ENCODE peak calls at places on chromosomes 5 and 9, in nine cellular contexts. T is cardiac fibroblast, X is NCI-H1436, K is ovary, G is heart right ventricle, I is GM06990, H is left cardiac atrium, W is RWPE1, N is HEK293T. Z is an unnamed sample.

GRCh38 chr9:119986205-119986604 is 593.8 kb downstream of the CDK5RAP2 start:
- DNase-seq in T (no peak), X (no peak), K (no peak), G (no peak), I (no peak), H (no peak), W (no peak), N (no peak), Z (no peak)

GRCh38 chr5:20041326-20041977 is 53.5 kb upstream of the CDH18 start:
- DNase-seq in T (peak), X (no peak), K (no peak), G (no peak), I (no peak), H (no peak), W (no peak), N (no peak), Z (no peak)

GRCh38 chr9:107693620-107694326 is 204.2 kb upstream of the KLF4 start:
- DNase-seq in T (peak), X (no peak), K (no peak), G (no peak), I (no peak), H (no peak), W (no peak), N (no peak), Z (no peak)

GRCh38 chr5:125237026-125237425 is 490.6 kb upstream of the ZNF608 start:
- DNase-seq in T (no peak), X (no peak), K (no peak), G (no peak), I (no peak), H (no peak), W (no peak), N (no peak), Z (peak)

GRCh38 chr9:83596899-83597504 is 25.9 kb upstream of the IDNK start:
- DNase-seq in T (peak), X (peak), K (peak), G (no peak), I (peak), H (no peak), W (peak), N (peak), Z (peak)

GRCh38 chr5:64344501-64344900 is 161.3 kb upstream of the RGS7BP start:
- DNase-seq in T (no peak), X (no peak), K (no peak), G (no peak), I (no peak), H (no peak), W (no peak), N (no peak), Z (no peak)

GRCh38 chr5:407051-407450 is 35.9 kb upstream of the EXOC3 start:
- DNase-seq in T (no peak), X (no peak), K (no peak), G (no peak), I (no peak), H (no peak), W (no peak), N (no peak), Z (no peak)

GRCh38 chr5:140855772-140856674 is at the start of gene PCDHA10:
- DNase-seq in T (no peak), X (no peak), K (no peak), G (no peak), I (no peak), H (no peak), W (no peak), N (peak), Z (peak)

GRCh38 chr5:126172812-126173211 is 250.4 kb upstream of the GRAMD2B start:
- DNase-seq in T (no peak), X (no peak), K (no peak), G (no peak), I (no peak), H (no peak), W (no peak), N (no peak), Z (no peak)

GRCh38 chr5:86979801-86980510 is 287.7 kb upstream of the RASA1 start:
- DNase-seq in T (peak), X (no peak), K (no peak), G (no peak), I (no peak), H (no peak), W (peak), N (no peak), Z (no peak)

GRCh38 chr5:173232499-173233346 is 2.3 kb downstream of the NKX2-5 start:
- DNase-seq in T (no peak), X (no peak), K (no peak), G (peak), I (no peak), H (no peak), W (no peak), N (no peak), Z (peak)

GRCh38 chr9:6644346-6645152 is 980 bp downstream of the GLDC start:
- DNase-seq in T (no peak), X (no peak), K (no peak), G (no peak), I (peak), H (no peak), W (no peak), N (no peak), Z (peak)

GRCh38 chr9:5438301-5439162 is 807 bp upstream of the PLGRKT start:
- DNase-seq in T (peak), X (no peak), K (no peak), G (no peak), I (peak), H (no peak), W (no peak), N (no peak), Z (no peak)

GRCh38 chr5:106435185-106435584 is 1235.6 kb downstream of the EFNA5 start:
- DNase-seq in T (no peak), X (no peak), K (no peak), G (no peak), I (no peak), H (no peak), W (no peak), N (no peak), Z (no peak)

GRCh38 chr5:140345919-140346347 is 470 bp downstream of the HBEGF start:
- DNase-seq in T (peak), X (no peak), K (peak), G (peak), I (peak), H (peak), W (peak), N (peak), Z (peak)

GRCh38 chr9:88936668-88937067 is 54.6 kb upstream of the S1PR3 start:
- DNase-seq in T (no peak), X (no peak), K (no peak), G (no peak), I (no peak), H (peak), W (no peak), N (no peak), Z (no peak)

GRCh38 chr5:154648229-154648628 is 106.9 kb upstream of the LARP1 start:
- DNase-seq in T (no peak), X (no peak), K (no peak), G (no peak), I (no peak), H (no peak), W (no peak), N (no peak), Z (no peak)

GRCh38 chr9:136373300-136374182 is at the start of gene CARD9:
- DNase-seq in T (no peak), X (no peak), K (no peak), G (no peak), I (no peak), H (no peak), W (no peak), N (no peak), Z (no peak)

GRCh38 chr5:68898961-68899471 is 194.8 kb upstream of the SLC30A5 start:
- DNase-seq in T (peak), X (peak), K (no peak), G (no peak), I (no peak), H (no peak), W (peak), N (no peak), Z (no peak)

GRCh38 chr5:146447734-146448380 is 724 bp downstream of the TCERG1 start:
- DNase-seq in T (peak), X (no peak), K (no peak), G (no peak), I (peak), H (no peak), W (peak), N (no peak), Z (no peak)

GRCh38 chr9:128054090-128054489 is 13.0 kb downstream of the NAIF1 start:
- DNase-seq in T (no peak), X (no peak), K (no peak), G (no peak), I (no peak), H (no peak), W (no peak), N (no peak), Z (no peak)

GRCh38 chr5:72252574-72253155 is 67.4 kb downstream of the MRPS27 start:
- DNase-seq in T (peak), X (no peak), K (no peak), G (no peak), I (no peak), H (no peak), W (no peak), N (no peak), Z (no peak)

GRCh38 chr5:157554180-157555030 is 21.2 kb downstream of the ADAM19 start:
- DNase-seq in T (no peak), X (no peak), K (no peak), G (no peak), I (no peak), H (no peak), W (no peak), N (no peak), Z (no peak)